ENCODE peak calls at places on chromosome 22, in eight cellular contexts. U is fibroblast of lung, J is psoas muscle, Y is colonic mucosa, F is vagina, L is left lung, T is spleen, Z is heart right ventricle. R is an unnamed sample.

GRCh38 chr22:48021946-48022345 is 1259.5 kb downstream of the TBC1D22A start:
- DNase-seq in U (no peak), J (no peak), Y (no peak), F (no peak), L (no peak), T (no peak), Z (no peak), R (no peak)

GRCh38 chr22:49241174-49241851 is 586.4 kb downstream of the BRD1 start:
- DNase-seq in U (no peak), J (no peak), Y (no peak), F (peak; percentile 87), L (no peak), T (no peak), Z (no peak), R (no peak)

GRCh38 chr22:30687358-30687757 is 7.3 kb upstream of the OSBP2 start:
- DNase-seq in U (no peak), J (no peak), Y (no peak), F (no peak), L (no peak), T (no peak), Z (no peak), R (no peak)

GRCh38 chr22:44880588-44881245 is 128.3 kb downstream of the ARHGAP8 start:
- DNase-seq in U (no peak), J (peak; percentile 28), Y (no peak), F (peak; percentile 77), L (no peak), T (peak; percentile 60), Z (no peak), R (no peak)

GRCh38 chr22:29245626-29246385 is 22.0 kb downstream of the RHBDD3 start:
- DNase-seq in U (peak; percentile 70), J (peak; percentile 82), Y (peak; percentile 69), F (peak; percentile 95), L (peak; percentile 82), T (peak; percentile 90), Z (peak; percentile 62), R (peak; percentile 42)

GRCh38 chr22:32542332-32543019 is 67.9 kb downstream of the FBXO7 start:
- DNase-seq in U (no peak), J (peak; percentile 86), Y (no peak), F (no peak), L (peak; percentile 58), T (peak; percentile 80), Z (peak; percentile 77), R (no peak)

GRCh38 chr22:23070418-23071162 is at the start of gene GNAZ:
- DNase-seq in U (no peak), J (peak; percentile 59), Y (no peak), F (no peak), L (peak; percentile 77), T (peak; percentile 88), Z (peak; percentile 17), R (no peak)

GRCh38 chr22:46067159-46068111 is 82.9 kb upstream of the PPARA start:
- DNase-seq in U (peak; percentile 66), J (peak; percentile 51), Y (no peak), F (no peak), L (peak; percentile 26), T (peak; percentile 48), Z (peak; percentile 22), R (no peak)

GRCh38 chr22:32181043-32181442 is 21.9 kb upstream of the C22orf42 start:
- DNase-seq in U (no peak), J (no peak), Y (no peak), F (no peak), L (no peak), T (no peak), Z (no peak), R (no peak)

GRCh38 chr22:50506611-50507420 is 686 bp downstream of the LMF2 start:
- DNase-seq in U (no peak), J (peak; percentile 61), Y (no peak), F (no peak), L (peak; percentile 80), T (peak; percentile 91), Z (no peak), R (no peak)

GRCh38 chr22:26564181-26564580 is 25.8 kb downstream of the TPST2 start:
- DNase-seq in U (no peak), J (peak; percentile 20), Y (no peak), F (no peak), L (no peak), T (no peak), Z (no peak), R (peak; percentile 34)

GRCh38 chr22:32994921-32995320 is 63.3 kb downstream of the SYN3 start:
- DNase-seq in U (no peak), J (no peak), Y (no peak), F (no peak), L (no peak), T (no peak), Z (no peak), R (no peak)

GRCh38 chr22:49398646-49399045 is 429.0 kb downstream of the BRD1 start:
- DNase-seq in U (no peak), J (no peak), Y (no peak), F (peak; percentile 61), L (no peak), T (peak; percentile 56), Z (no peak), R (no peak)

GRCh38 chr22:27752771-27753170 is 48.8 kb downstream of the MN1 start:
- DNase-seq in U (no peak), J (peak; percentile 92), Y (peak; percentile 40), F (no peak), L (no peak), T (peak; percentile 69), Z (peak; percentile 77), R (peak; percentile 81)

GRCh38 chr22:45335021-45335818 is 25.5 kb downstream of the FAM118A start:
- DNase-seq in U (no peak), J (peak; percentile 91), Y (no peak), F (no peak), L (no peak), T (no peak), Z (peak; percentile 83), R (no peak)

GRCh38 chr22:36198936-36199616 is 2.5 kb downstream of the APOL4 start:
- DNase-seq in U (no peak), J (no peak), Y (no peak), F (no peak), L (no peak), T (no peak), Z (no peak), R (no peak)
- TF ChIP-seq CTCF in U (no peak), J (peak; percentile 19), Y (no peak), F (no peak), L (no peak), T (no peak), Z (no peak), R (no peak)

GRCh38 chr22:38269466-38269865 is 3.3 kb downstream of the TMEM184B start:
- DNase-seq in U (no peak), J (no peak), Y (no peak), F (no peak), L (no peak), T (no peak), Z (no peak), R (no peak)
- H3K27ac ChIP-seq in U (no peak overlapping the region), J (peak overlapping the region; percentile 87), Y (no peak overlapping the region), F (peak overlapping the region; percentile 99), L (no peak overlapping the region), T (no peak overlapping the region), Z (peak overlapping the region; percentile 99), R (peak overlapping the region; percentile 83)

GRCh38 chr22:38261478-38261803 is 11.4 kb downstream of the TMEM184B start:
- DNase-seq in U (no peak), J (no peak), Y (no peak), F (no peak), L (no peak), T (no peak), Z (no peak), R (no peak)

GRCh38 chr22:38259370-38259769 is 13.4 kb downstream of the TMEM184B start:
- DNase-seq in U (no peak), J (no peak), Y (no peak), F (no peak), L (peak; percentile 25), T (no peak), Z (no peak), R (no peak)

GRCh38 chr22:38260760-38261477 is 11.9 kb downstream of the TMEM184B start:
- DNase-seq in U (peak; percentile 38), J (no peak), Y (no peak), F (no peak), L (no peak), T (no peak), Z (no peak), R (no peak)

GRCh38 chr22:38264322-38264843 is 8.4 kb downstream of the TMEM184B start:
- DNase-seq in U (no peak), J (no peak), Y (no peak), F (no peak), L (peak; percentile 17), T (no peak), Z (no peak), R (no peak)

DNA sequence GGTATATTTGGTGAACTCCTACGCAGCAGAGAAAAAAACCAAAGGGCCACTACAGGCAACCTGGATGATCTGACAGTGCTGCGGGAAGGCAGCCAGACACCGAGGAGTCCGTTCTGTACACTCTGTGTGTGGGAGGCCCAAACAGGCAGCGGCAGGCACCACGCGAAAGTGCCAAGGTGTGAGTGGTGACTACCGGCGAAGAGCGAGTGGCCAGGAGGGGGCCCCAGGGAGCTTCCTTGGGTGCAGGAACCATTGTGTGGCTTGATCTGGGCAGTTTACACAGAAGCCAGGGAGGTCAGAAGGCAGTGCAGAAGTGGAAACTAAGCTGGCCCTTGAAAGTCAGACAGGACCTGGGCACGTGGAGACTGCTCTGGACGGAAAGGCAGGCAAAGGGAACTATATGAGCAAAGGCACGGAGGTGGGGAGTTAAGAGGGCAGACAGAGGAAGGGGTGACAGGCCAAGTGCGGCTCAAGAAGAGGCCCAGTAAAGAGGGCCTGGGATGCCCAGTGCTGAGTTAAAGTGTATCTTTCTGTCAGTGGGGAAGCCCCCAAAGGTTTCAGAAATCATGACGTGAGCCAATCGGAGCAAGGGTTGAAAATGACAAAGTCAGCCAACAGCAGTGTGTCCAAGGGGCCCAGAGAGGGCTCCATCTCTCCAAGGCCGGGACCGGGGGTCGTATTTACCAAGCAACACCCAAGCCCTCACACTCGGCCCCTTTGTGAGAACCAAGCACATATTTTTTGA is 10.6 kb downstream of the TMEM184B start:
- DNase-seq in U (no peak), J (peak; percentile 79), Y (peak; percentile 74), F (no peak), L (peak; percentile 89), T (peak; percentile 87), Z (peak; percentile 69), R (no peak)
- TF ChIP-seq CTCF in U (peak; percentile 44), J (peak; percentile 52), Y (peak; percentile 72), F (peak; percentile 38), L (peak; percentile 48), T (no peak), Z (peak; percentile 40), R (peak; percentile 15)

DNA sequence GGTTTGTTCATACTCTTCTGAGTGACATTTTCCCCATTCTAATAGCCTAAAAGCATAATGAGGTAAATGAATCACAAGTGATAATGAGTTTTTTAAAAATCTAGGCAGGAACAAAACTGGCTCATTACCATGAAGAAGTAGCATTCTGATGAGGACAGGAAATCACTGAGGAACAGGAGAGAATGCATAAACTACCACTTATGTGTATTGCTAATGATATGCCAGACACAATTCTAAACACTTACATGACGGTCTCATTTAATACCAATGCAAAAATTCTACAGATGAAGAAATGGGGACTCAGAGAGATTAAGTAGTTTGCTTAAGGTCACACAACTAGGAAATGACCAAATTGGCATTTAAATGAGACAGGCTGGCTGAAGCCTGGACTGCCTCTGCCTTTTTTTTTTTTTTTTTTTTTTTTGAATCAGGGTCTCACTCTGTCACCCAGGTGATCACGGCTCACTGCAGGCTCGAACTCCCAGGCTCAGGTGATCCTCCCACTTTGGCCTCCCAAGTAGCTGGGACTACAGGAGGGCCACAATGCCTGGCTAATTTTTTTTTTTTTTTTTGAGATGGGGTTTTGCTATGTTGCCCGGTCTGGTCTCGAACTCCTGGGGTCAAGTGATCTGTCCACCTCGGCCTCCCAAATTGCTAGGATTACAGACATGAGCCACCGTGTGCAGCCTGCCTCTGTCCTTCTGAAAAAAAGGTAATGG is 48.5 kb downstream of the MCHR1 start:
- DNase-seq in U (no peak), J (no peak), Y (no peak), F (no peak), L (no peak), T (no peak), Z (no peak), R (no peak)
- H3K27ac ChIP-seq in U (no peak overlapping the region), J (no peak overlapping the region), Y (no peak overlapping the region), F (no peak overlapping the region), L (no peak overlapping the region), T (peak overlapping the region; percentile 70), Z (no peak overlapping the region), R (no peak overlapping the region)